ENCODE peak calls at places on chromosomes 3 and 15, in eight cellular contexts. B is HuH-7; E is NCI-H524; R is activated CD8-positive, alpha-beta memory T cell treated with anti-CD3 and anti-CD28 coated beads for 1 hour; O is fibroblast of gingiva; G is aorta; Q is substantia nigra; Z is HAP-1. M is an unnamed sample.

GRCh38 chr3:160616721-160617120 is 51.4 kb upstream of the KPNA4 start:
- DNase-seq in B (no peak), E (no peak), R (no peak), O (peak), G (no peak), Q (no peak), Z (no peak), M (no peak)

GRCh38 chr3:127744216-127744815 is 71.6 kb downstream of the ABTB1 start:
- DNase-seq in B (no peak), E (peak), R (no peak), O (no peak), G (no peak), Q (no peak), Z (no peak), M (no peak)

GRCh38 chr3:40463579-40463978 is 6.4 kb downstream of the RPL14 start:
- DNase-seq in B (no peak), E (no peak), R (no peak), O (no peak), G (no peak), Q (no peak), Z (no peak), M (no peak)

GRCh38 chr3:39532777-39533176 is 65.3 kb downstream of the MOBP start:
- DNase-seq in B (no peak), E (no peak), R (no peak), O (no peak), G (no peak), Q (no peak), Z (no peak), M (no peak)

GRCh38 chr15:55802600-55803376 is 59.8 kb upstream of the PRTG start:
- DNase-seq in B (no peak), E (no peak), R (no peak), O (no peak), G (no peak), Q (no peak), Z (peak), M (no peak)

GRCh38 chr3:58704745-58705144 is 38.2 kb upstream of the FAM3D start:
- DNase-seq in B (no peak), E (no peak), R (no peak), O (no peak), G (no peak), Q (no peak), Z (no peak), M (no peak)

GRCh38 chr3:127831723-127832172 is 9.4 kb upstream of the MGLL start:
- DNase-seq in B (peak), E (no peak), R (no peak), O (peak), G (no peak), Q (no peak), Z (no peak), M (peak)

GRCh38 chr3:138127636-138128365 is 4.4 kb downstream of the A4GNT start:
- DNase-seq in B (no peak), E (no peak), R (no peak), O (no peak), G (no peak), Q (no peak), Z (no peak), M (no peak)

GRCh38 chr3:127217594-127218456 is 24.9 kb downstream of the PRR23E start:
- DNase-seq in B (no peak), E (no peak), R (no peak), O (peak), G (no peak), Q (no peak), Z (no peak), M (no peak)

GRCh38 chr3:52524752-52525661 is 8.7 kb downstream of the NT5DC2 start:
- DNase-seq in B (no peak), E (no peak), R (no peak), O (no peak), G (peak), Q (no peak), Z (no peak), M (no peak)

GRCh38 chr15:91704343-91704742 is 149.2 kb upstream of the SLCO3A1 start:
- DNase-seq in B (no peak), E (no peak), R (no peak), O (no peak), G (no peak), Q (no peak), Z (no peak), M (no peak)

GRCh38 chr3:159766563-159767185 is 222.0 kb upstream of the IL12A start:
- DNase-seq in B (peak), E (peak), R (no peak), O (peak), G (no peak), Q (no peak), Z (peak), M (no peak)

GRCh38 chr15:68384451-68385239 is 47.3 kb downstream of the ITGA11 start:
- DNase-seq in B (no peak), E (no peak), R (no peak), O (peak), G (peak), Q (no peak), Z (no peak), M (no peak)

M was measured in neuronal stem cell.